ENCODE peak calls at places on chromosomes 7 and 10, in ten cellular contexts. U is heart right ventricle, W is RWPE1, K is GM12865, E is H9, X is hepatocyte, Q is lower lobe of right lung, O is GM12864, A is HFFc6, D is transverse colon. P is an unnamed sample.

GRCh38 chr10:43679509-43679908 is 30.8 kb upstream of the ZNF32 start:
- DNase-seq in X (no peak), Q (peak; percentile 91), K (no peak), U (peak; percentile 81), A (no peak), E (no peak), D (peak; percentile 44), W (no peak), O (no peak), P (no peak)

GRCh38 chr10:66586897-66587679 is 338.7 kb upstream of the LRRTM3 start:
- DNase-seq in W (no peak), A (no peak), Q (no peak), X (no peak), K (no peak), U (no peak), D (no peak), E (no peak), O (no peak), P (no peak)

GRCh38 chr7:30140456-30140855 is 5.7 kb downstream of the MTURN start:
- DNase-seq in O (no peak), U (no peak), E (no peak), D (no peak), X (no peak), A (no peak), W (no peak), K (no peak), Q (no peak), P (no peak)

GRCh38 chr7:131720703-131721102 is 164.3 kb upstream of the PODXL start:
- DNase-seq in U (no peak), A (no peak), E (no peak), D (no peak), X (no peak), W (no peak), Q (no peak), O (no peak), K (no peak), P (peak; percentile 10)

GRCh38 chr10:33196710-33197406 is 137.6 kb downstream of the NRP1 start:
- DNase-seq in A (no peak), K (no peak), W (no peak), X (peak; percentile 40), U (peak; percentile 50), O (no peak), D (peak; percentile 20), Q (no peak), E (no peak), P (no peak)

GRCh38 chr7:114160925-114161324 is 242.1 kb upstream of the PPP1R3A start:
- DNase-seq in W (no peak), Q (no peak), E (no peak), O (no peak), X (no peak), U (no peak), K (peak; percentile 37), D (no peak), A (no peak), P (no peak)

GRCh38 chr10:107653832-107654287 is 489.4 kb upstream of the SORCS1 start:
- DNase-seq in U (peak; percentile 9), E (no peak), D (peak; percentile 17), A (no peak), X (peak; percentile 41), O (peak; percentile 4), Q (no peak), K (peak; percentile 83), W (peak; percentile 11), P (no peak)

GRCh38 chr10:62815373-62816111 is 624 bp downstream of the EGR2 start:
- DNase-seq in A (no peak), X (peak; percentile 16), D (no peak), U (peak; percentile 9), E (peak; percentile 47), O (no peak), Q (peak; percentile 54), K (peak; percentile 39), W (no peak), P (no peak)

GRCh38 chr7:130274983-130275649 is 8.5 kb downstream of the CPA2 start:
- DNase-seq in A (no peak), U (no peak), K (no peak), Q (no peak), O (no peak), W (no peak), E (peak; percentile 53), D (no peak), X (no peak), P (no peak)

GRCh38 chr7:130276796-130277762 is 10.4 kb downstream of the CPA2 start:
- DNase-seq in A (no peak), D (no peak), U (no peak), O (no peak), Q (no peak), E (no peak), X (no peak), W (peak; percentile 65), K (peak; percentile 43), P (no peak)

GRCh38 chr7:130278892-130279690 is 12.4 kb downstream of the CPA2 start:
- DNase-seq in W (no peak), X (no peak), U (no peak), Q (no peak), K (no peak), A (peak; percentile 23), D (no peak), E (no peak), O (no peak), P (no peak)

GRCh38 chr7:130275826-130276291 is 9.2 kb downstream of the CPA2 start:
- DNase-seq in O (no peak), U (no peak), Q (no peak), D (no peak), W (peak; percentile 72), X (no peak), A (no peak), K (no peak), E (no peak), P (no peak)

DNA sequence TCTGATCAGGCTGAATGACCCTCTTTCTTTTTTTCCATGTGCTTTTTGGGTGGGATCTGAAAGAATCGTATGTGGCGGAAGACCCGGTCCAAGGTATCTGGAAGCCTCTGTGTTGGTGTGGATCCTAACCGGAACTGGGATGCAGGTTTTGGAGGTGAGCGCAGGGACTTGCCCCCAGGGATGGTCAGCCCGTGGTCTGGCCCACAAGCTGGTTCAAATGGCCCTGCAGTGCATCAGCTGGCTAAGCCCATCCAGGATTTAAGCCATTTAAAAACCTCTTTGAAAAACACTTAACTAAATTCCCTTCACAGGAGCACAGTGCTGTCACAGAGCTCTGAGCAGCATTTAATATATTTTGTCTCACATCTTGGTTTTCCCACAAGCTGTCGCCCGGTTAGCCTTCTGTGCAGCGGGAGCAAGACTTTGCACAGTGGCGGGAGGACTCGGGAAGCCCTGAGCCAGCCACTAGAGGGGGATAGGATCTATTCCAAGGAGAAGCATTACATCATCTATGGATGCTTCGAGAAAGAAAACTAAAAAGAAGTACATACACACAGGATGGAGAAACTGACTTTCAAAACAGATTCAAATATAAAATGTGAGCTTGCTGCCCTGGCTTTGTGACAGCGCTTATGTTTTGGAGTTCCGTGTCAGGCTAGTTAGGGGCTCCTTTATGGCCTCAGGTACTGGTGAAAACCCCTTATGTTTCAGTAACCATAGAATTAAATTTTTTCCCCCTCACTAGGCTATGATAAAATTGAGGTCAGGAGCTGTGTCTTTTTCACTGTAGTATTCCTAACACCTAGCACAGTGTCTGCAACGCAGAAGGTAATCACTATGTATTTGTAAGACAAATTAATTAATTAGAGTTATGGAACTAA is 11.3 kb downstream of the CPA2 start:
- DNase-seq in D (peak; percentile 22), W (no peak), U (peak; percentile 65), A (peak; percentile 35), O (no peak), K (no peak), X (peak; percentile 80), Q (no peak), E (peak; percentile 67), P (no peak)
- TF ChIP-seq CTCF in D (no peak), W (no peak), U (peak; percentile 79), A (peak; percentile 75), O (no peak), K (no peak), X (peak; percentile 66), Q (peak; percentile 70), E (peak; percentile 81), P (peak; percentile 68)

DNA sequence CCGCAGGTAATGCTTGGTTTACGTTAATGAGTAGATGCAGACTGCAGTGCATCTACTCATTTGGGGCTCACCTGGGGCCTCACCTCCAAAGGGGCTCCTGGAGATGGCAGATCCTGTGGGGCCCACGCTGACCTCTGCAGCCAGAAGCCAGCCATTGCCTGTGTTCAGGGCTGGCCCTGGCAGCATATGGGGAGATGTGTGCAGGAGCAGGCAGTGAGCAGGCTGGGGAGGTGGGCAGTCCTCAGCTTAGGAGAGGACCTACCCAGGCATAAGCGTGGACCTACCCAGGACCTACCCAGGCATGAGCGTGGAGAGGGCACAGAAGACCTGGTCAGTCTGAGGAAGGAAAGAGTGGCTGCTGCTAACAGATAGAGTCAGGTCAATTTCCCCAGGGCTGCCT is 178.5 kb downstream of the PTPRN2 start:
- DNase-seq in K (no peak), E (no peak), Q (no peak), W (no peak), O (no peak), D (no peak), X (no peak), A (no peak), U (no peak), P (no peak)
- TF ChIP-seq CTCF in K (no peak), E (no peak), Q (no peak), W (no peak), O (no peak), D (no peak), X (no peak), A (no peak), U (no peak), P (no peak)

GRCh38 chr7:83366629-83367028 is 203.9 kb upstream of the PCLO start:
- DNase-seq in U (no peak), X (no peak), K (no peak), D (no peak), E (no peak), O (no peak), A (no peak), W (no peak), Q (no peak), P (no peak)

GRCh38 chr7:83362786-83363185 is 200.1 kb upstream of the PCLO start:
- DNase-seq in X (peak; percentile 12), K (no peak), D (no peak), U (no peak), O (no peak), E (no peak), W (no peak), A (no peak), Q (no peak), P (no peak)

DNA sequence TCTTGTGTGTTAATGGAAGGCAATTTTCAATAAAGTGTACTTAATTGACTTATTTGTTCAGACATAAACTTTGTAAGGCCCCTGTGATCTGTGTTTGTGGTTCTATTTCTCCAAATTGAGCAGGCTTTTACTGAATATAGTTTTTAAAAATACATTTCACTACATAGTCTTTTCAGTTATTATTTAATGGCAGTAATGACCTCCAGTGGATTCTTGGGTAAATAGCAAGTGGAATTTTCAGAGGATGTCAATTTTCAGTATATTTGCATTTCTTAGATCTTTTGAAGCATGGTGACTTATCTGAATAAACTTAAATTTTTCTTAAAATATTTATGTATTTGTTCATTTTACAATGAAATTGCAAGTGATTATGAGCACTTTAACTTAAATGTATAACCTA is 203.1 kb upstream of the PCLO start:
- DNase-seq in W (no peak), D (no peak), E (no peak), Q (no peak), O (no peak), X (no peak), U (no peak), K (no peak), A (no peak), P (no peak)
- TF ChIP-seq CTCF in W (peak; percentile 15), D (no peak), E (peak; percentile 36), Q (no peak), O (no peak), X (peak; percentile 39), U (peak; percentile 32), K (no peak), A (peak; percentile 45), P (peak; percentile 48)

DNA sequence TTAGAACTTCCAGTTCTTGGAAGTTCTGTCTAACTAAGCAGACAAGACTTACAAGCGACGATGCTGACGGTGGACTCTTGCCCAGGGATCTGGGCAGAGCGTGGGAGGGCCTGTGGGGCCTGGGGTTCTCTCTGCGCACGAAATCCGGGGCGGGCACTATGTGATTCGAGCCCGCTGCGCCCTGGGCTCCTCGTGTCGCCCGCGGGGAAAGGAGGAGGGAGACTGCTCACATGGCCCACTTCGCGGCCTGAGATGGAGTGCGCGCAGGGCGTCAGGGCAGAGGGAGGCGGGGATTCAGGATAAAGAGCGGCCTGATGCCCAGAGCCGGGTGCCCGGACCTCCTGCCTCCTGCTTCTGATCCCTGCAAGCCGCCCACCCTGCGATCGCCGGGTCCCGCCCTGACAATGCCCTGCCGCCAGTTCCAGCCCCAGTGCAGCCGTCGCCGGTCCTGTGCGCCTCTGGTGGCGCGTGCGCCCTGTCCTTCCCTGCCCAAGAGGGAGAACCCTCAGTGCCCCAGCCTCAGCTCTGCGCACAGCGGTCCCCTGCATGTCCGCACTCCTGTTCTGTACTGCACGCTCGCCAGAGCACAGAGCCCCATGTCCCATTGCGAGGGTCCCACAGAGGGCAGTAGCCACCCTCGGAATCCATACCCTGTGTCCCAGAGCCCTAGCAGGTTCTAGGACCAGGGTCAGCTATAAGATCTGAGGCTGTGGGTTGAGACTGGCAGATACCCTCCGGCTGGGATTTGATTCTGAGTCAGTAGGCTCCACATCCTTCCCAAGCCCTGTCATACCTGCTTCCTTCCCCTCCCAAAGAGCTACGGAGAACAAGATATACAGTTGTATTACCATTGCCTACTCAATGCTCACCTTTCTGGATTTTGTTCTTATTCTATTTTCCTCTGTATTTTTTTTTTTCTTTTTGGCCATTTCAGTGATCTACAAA is 99.4 kb upstream of the TMEM106B start:
- DNase-seq in W (no peak), Q (peak; percentile 72), U (no peak), O (no peak), K (no peak), E (peak; percentile 75), A (no peak), X (no peak), D (peak; percentile 28), P (no peak)
- TF ChIP-seq CTCF in W (no peak), Q (no peak), U (no peak), O (no peak), K (no peak), E (peak; percentile 26), A (no peak), X (no peak), D (no peak), P (no peak)